ENCODE peak calls at places on chromosome 6, in seven cellular contexts. M is K562, I is HepG2, K is GM12878, L is GM12892, O is SK-N-SH, P is H1. Y is an unnamed sample.

GRCh38 chr6:88059221-88059620 is 11.6 kb downstream of the SPACA1 start:
- DNase-seq in M (no peak), I (no peak), K (no peak), L (no peak), O (no peak), P (no peak), Y (no peak)

GRCh38 chr6:72418495-72418894 is 203.4 kb upstream of the KCNQ5 start:
- DNase-seq in M (no peak), I (no peak), K (no peak), L (no peak), O (no peak), P (no peak), Y (no peak)

GRCh38 chr6:34536251-34536958 is 19.7 kb downstream of the SPDEF start:
- DNase-seq in M (no peak), I (no peak), K (no peak), L (no peak), O (no peak), P (no peak), Y (no peak)

GRCh38 chr6:128981716-128982115 is 98.8 kb downstream of the LAMA2 start:
- DNase-seq in M (no peak), I (no peak), K (no peak), L (no peak), O (no peak), P (no peak), Y (no peak)

GRCh38 chr6:144582939-144583613 is 297.9 kb downstream of the UTRN start:
- DNase-seq in M (no peak), I (no peak), K (peak), L (no peak), O (peak), P (peak), Y (peak)

GRCh38 chr6:111589366-111589765 is 16.3 kb downstream of the TRAF3IP2 start:
- DNase-seq in M (no peak), I (peak), K (no peak), L (no peak), O (no peak), P (no peak), Y (no peak)

GRCh38 chr6:93295631-93296030 is 123.7 kb downstream of the EPHA7 start:
- DNase-seq in M (no peak), I (no peak), K (no peak), L (no peak), O (no peak), P (no peak), Y (no peak)

GRCh38 chr6:31270788-31271640 is 878 bp downstream of the HLA-C start:
- DNase-seq in M (no peak), I (no peak), K (no peak), L (peak), O (peak), P (peak), Y (peak)

GRCh38 chr6:47633141-47633540 is 65.2 kb upstream of the ADGRF4 start:
- DNase-seq in M (no peak), I (no peak), K (no peak), L (no peak), O (peak), P (no peak), Y (no peak)

GRCh38 chr6:64520050-64520449 is 884.4 kb downstream of the PHF3 start:
- DNase-seq in M (no peak), I (no peak), K (peak), L (no peak), O (no peak), P (no peak), Y (no peak)

GRCh38 chr6:144953552-144954240 is 668.6 kb downstream of the UTRN start:
- DNase-seq in M (no peak), I (no peak), K (no peak), L (no peak), O (no peak), P (no peak), Y (no peak)

GRCh38 chr6:129844118-129844891 is 16.8 kb downstream of the TMEM244 start:
- DNase-seq in M (no peak), I (no peak), K (no peak), L (no peak), O (peak), P (no peak), Y (no peak)

GRCh38 chr6:24321538-24322162 is 36.2 kb downstream of the DCDC2 start:
- DNase-seq in M (no peak), I (no peak), K (no peak), L (no peak), O (no peak), P (no peak), Y (no peak)

GRCh38 chr6:26536571-26537159 is 1.5 kb upstream of the HMGN4 start:
- DNase-seq in M (no peak), I (peak), K (no peak), L (no peak), O (peak), P (no peak), Y (no peak)

GRCh38 chr6:116992546-116992945 is 115.5 kb downstream of the RFX6 start:
- DNase-seq in M (no peak), I (no peak), K (no peak), L (no peak), O (no peak), P (no peak), Y (no peak)

GRCh38 chr6:167441653-167442644 is 117.1 kb downstream of the TTLL2 start:
- DNase-seq in M (no peak), I (no peak), K (no peak), L (no peak), O (peak), P (peak), Y (no peak)

GRCh38 chr6:30150671-30151395 is 10.2 kb downstream of the TRIM10 start:
- DNase-seq in M (no peak), I (no peak), K (no peak), L (no peak), O (no peak), P (no peak), Y (no peak)

GRCh38 chr6:7258231-7258763 is 54.7 kb downstream of the SSR1 start:
- DNase-seq in M (peak), I (no peak), K (no peak), L (no peak), O (no peak), P (no peak), Y (no peak)

GRCh38 chr6:33049323-33049722 is 24.1 kb downstream of the HLA-DPA1 start:
- DNase-seq in M (no peak), I (no peak), K (no peak), L (no peak), O (no peak), P (no peak), Y (no peak)

GRCh38 chr6:152323376-152323775 is 313.8 kb downstream of the SYNE1 start:
- DNase-seq in M (no peak), I (no peak), K (no peak), L (no peak), O (no peak), P (no peak), Y (no peak)

GRCh38 chr6:146876271-146877151 is 277.7 kb downstream of the ADGB start:
- DNase-seq in M (peak), I (no peak), K (no peak), L (no peak), O (no peak), P (no peak), Y (no peak)

GRCh38 chr6:105320766-105321165 is 82.1 kb downstream of the PREP start:
- DNase-seq in M (no peak), I (no peak), K (no peak), L (no peak), O (no peak), P (no peak), Y (no peak)

GRCh38 chr6:47358440-47359225 is 48.9 kb upstream of the TNFRSF21 start:
- DNase-seq in M (no peak), I (no peak), K (peak), L (no peak), O (no peak), P (no peak), Y (no peak)

GRCh38 chr6:132067286-132067685 is 116.1 kb upstream of the CCN2 start:
- DNase-seq in M (no peak), I (no peak), K (no peak), L (no peak), O (no peak), P (no peak), Y (no peak)

GRCh38 chr6:156557269-156557885 is 219.8 kb upstream of the ARID1B start:
- DNase-seq in M (no peak), I (peak), K (no peak), L (no peak), O (no peak), P (no peak), Y (no peak)

GRCh38 chr6:166413491-166413951 is 30.8 kb upstream of the MPC1 start:
- DNase-seq in M (no peak), I (no peak), K (no peak), L (no peak), O (no peak), P (no peak), Y (no peak)

GRCh38 chr6:160162167-160162566 is 40.6 kb downstream of the SLC22A1 start:
- DNase-seq in M (no peak), I (no peak), K (no peak), L (no peak), O (no peak), P (no peak), Y (no peak)

GRCh38 chr6:10618409-10618808 is 76.0 kb downstream of the C6orf52 start:
- DNase-seq in M (no peak), I (no peak), K (no peak), L (no peak), O (no peak), P (no peak), Y (no peak)

GRCh38 chr6:166221040-166221439 is 53.4 kb upstream of the TBXT start:
- DNase-seq in M (no peak), I (no peak), K (no peak), L (no peak), O (no peak), P (no peak), Y (no peak)

GRCh38 chr6:89887452-89888137 is 6.7 kb upstream of the GJA10 start:
- DNase-seq in M (no peak), I (no peak), K (no peak), L (peak), O (peak), P (peak), Y (peak)

GRCh38 chr6:28766426-28766825 is 157.4 kb downstream of the TRIM27 start:
- DNase-seq in M (no peak), I (no peak), K (no peak), L (no peak), O (no peak), P (no peak), Y (no peak)

GRCh38 chr6:169208011-169208410 is 45.6 kb downstream of the THBS2 start:
- DNase-seq in M (no peak), I (no peak), K (no peak), L (no peak), O (no peak), P (no peak), Y (no peak)

GRCh38 chr6:139027620-139028182 is 844 bp upstream of the ABRACL start:
- DNase-seq in M (no peak), I (no peak), K (peak), L (no peak), O (no peak), P (peak), Y (no peak)

GRCh38 chr6:107101661-107102413 is 13.5 kb downstream of the BEND3 start:
- DNase-seq in M (no peak), I (no peak), K (no peak), L (no peak), O (no peak), P (no peak), Y (no peak)

GRCh38 chr6:136646377-136646776 is 96.2 kb upstream of the MAP7 start:
- DNase-seq in M (no peak), I (no peak), K (no peak), L (no peak), O (no peak), P (no peak), Y (no peak)

GRCh38 chr6:112682088-112682487 is 335.0 kb downstream of the RFPL4B start:
- DNase-seq in M (no peak), I (no peak), K (no peak), L (no peak), O (no peak), P (no peak), Y (no peak)

DNA sequence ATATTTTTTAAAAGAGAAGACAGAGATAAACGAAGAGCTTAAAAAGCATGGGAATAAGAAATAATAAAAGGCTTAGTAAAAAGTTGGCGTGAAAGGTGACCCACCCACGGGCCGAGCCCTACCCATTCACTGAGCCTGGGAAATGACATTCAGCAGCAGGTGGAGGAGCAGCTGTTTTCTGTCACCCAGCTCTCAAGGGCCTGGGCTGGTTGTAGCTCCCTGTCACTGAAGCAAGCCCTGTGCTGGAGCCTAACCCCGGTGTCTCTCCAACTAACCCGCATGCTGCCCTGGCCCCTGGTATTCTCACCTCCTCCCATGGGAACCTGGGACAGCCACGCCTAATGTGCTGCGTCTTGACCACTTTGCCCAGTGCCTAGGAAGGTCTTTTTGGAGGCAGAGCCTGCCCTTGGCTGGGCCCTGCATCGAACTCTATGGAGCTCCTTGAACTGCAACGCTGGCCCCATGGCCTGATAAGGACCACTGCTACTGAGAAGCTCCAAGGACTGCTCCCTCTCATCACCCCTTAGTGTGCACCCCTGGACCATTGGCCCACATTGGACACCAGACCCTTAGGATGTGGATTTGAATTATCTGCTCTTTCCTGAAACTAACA is 68.8 kb upstream of the IYD start:
- DNase-seq in M (no peak), I (no peak), K (no peak), L (no peak), O (no peak), P (no peak), Y (no peak)
- TF ChIP-seq TAF1 in M (no peak), I (no peak), K (no peak), L (no peak), O (no peak), P (no peak), Y (no peak)

GRCh38 chr6:2563635-2564034 is 187.1 kb downstream of the MYLK4 start:
- DNase-seq in M (no peak), I (peak), K (peak), L (peak), O (no peak), P (no peak), Y (peak)
- TF ChIP-seq TAF1 in M (no peak), I (no peak), K (no peak), L (no peak), O (no peak), P (no peak), Y (no peak)

DNA sequence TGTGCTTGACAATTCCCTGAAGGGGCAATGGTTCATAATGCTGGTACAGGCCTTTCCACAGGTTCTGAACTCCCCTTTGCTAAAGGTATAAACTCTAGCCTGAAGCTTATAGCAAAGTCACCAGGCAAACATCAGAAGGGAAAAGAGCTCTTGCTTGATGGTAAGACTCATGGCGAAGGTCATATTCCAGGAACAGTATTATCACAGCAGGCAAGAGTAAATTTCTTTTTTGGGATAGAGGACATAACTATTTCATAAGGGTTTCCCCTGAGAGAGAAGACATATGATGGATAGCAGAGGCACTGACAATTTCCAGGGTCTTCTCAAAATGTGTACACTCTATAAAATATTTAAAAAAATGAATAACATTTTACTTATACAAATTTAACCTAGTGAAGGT is 86.8 kb downstream of the PRKN start:
- DNase-seq in M (no peak), I (no peak), K (no peak), L (no peak), O (no peak), P (no peak), Y (no peak)
- TF ChIP-seq TAF1 in M (no peak), I (no peak), K (no peak), L (no peak), O (no peak), P (no peak), Y (no peak)

DNA sequence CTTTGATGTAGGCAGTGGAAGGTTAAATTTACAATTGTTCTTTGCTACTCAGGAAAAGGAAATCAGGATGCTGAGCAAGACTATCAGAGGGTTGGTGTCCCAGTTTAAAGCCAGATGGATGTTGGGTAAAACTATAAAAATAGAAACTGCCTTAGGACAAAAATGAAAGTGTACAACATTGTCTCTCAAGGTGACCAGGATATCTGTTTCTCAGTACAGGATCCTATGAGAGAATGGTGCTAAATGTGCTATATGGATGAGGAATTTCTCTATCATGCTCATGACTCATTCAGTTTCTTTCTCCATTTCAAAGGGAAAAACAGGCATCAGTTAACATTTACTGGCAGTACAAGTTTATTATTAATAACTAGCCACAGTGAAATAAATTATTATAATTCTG is 534.2 kb upstream of the GJE1 start:
- DNase-seq in M (no peak), I (no peak), K (no peak), L (no peak), O (no peak), P (no peak), Y (no peak)
- TF ChIP-seq TAF1 in M (no peak), I (no peak), K (no peak), L (no peak), O (no peak), P (no peak), Y (no peak)

GRCh38 chr6:170438402-170438753 is 114.7 kb downstream of the PSMB1 start:
- DNase-seq in M (peak), I (peak), K (no peak), L (peak), O (peak), P (peak), Y (peak)
- TF ChIP-seq TAF1 in M (no peak), I (no peak), K (no peak), L (no peak), O (peak), P (no peak), Y (no peak)

GRCh38 chr6:37182736-37183590 is 13.0 kb downstream of the PIM1 start:
- DNase-seq in M (peak), I (no peak), K (peak), L (no peak), O (no peak), P (no peak), Y (no peak)
- TF ChIP-seq TAF1 in M (peak), I (no peak), K (no peak), L (no peak), O (no peak), P (no peak), Y (no peak)

GRCh38 chr6:400815-401214 is 9.3 kb downstream of the IRF4 start:
- DNase-seq in M (no peak), I (no peak), K (no peak), L (no peak), O (no peak), P (no peak), Y (no peak)
- TF ChIP-seq TAF1 in M (no peak), I (no peak), K (no peak), L (no peak), O (no peak), P (no peak), Y (no peak)

DNA sequence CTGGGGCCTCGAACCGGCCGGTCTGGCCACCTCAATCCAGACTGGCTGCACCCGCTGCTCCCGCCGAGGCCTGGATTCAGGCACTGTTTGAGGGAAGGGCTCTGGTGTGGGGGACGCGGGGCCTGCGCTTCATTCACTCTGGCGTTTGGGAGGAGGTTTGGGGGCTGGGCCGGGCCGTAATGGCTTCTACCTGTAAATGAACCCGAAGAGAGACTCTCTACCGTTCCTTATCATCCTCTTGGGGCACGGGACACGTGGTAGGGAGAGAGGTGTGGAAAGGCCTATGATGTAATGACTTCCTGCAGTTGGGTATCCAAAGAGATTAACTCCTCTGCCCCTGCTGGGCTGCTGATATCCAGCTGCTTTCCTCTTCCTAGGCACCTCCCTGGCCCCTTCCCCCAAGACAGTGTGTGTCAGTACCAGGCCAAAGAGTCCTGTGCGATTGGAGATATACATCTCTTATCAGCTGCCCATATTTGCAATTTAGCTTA is 1.8 kb downstream of the FOXO3 start:
- DNase-seq in M (peak), I (peak), K (no peak), L (no peak), O (peak), P (peak), Y (no peak)
- TF ChIP-seq TAF1 in M (no peak), I (peak), K (no peak), L (no peak), O (no peak), P (peak), Y (no peak)

GRCh38 chr6:3293271-3294155 is 34.8 kb downstream of the PSMG4 start:
- DNase-seq in M (peak), I (no peak), K (no peak), L (no peak), O (no peak), P (no peak), Y (no peak)
- TF ChIP-seq TAF1 in M (no peak), I (no peak), K (no peak), L (no peak), O (no peak), P (no peak), Y (no peak)